ENCODE peak calls at places on chromosome 16, in seven cellular contexts. I, Z, E, A, T, C and Q are unnamed samples.

GRCh38 chr16:66472961-66473610 is 46.0 kb downstream of the BEAN1 start:
- DNase-seq in I (no peak), Z (no peak), E (no peak), A (no peak), T (no peak), C (no peak), Q (no peak)

GRCh38 chr16:180101-180920 is at the start of gene HBQ1:
- DNase-seq in I (no peak), Z (peak; percentile 69), E (no peak), A (peak; percentile 25), T (no peak), C (peak; percentile 18), Q (no peak)

GRCh38 chr16:80273635-80274538 is 266.9 kb upstream of the DYNLRB2 start:
- DNase-seq in I (peak; percentile 68), Z (no peak), E (no peak), A (no peak), T (no peak), C (peak; percentile 61), Q (peak; percentile 4)

GRCh38 chr16:20202747-20203146 is 124.6 kb downstream of the GP2 start:
- DNase-seq in I (no peak), Z (no peak), E (no peak), A (no peak), T (no peak), C (no peak), Q (no peak)

GRCh38 chr16:19389246-19389645 is 28.4 kb upstream of the TMC5 start:
- DNase-seq in I (peak; percentile 17), Z (no peak), E (no peak), A (peak; percentile 13), T (peak; percentile 75), C (peak; percentile 27), Q (peak; percentile 14)

GRCh38 chr16:81251871-81252270 is 13.4 kb downstream of the BCO1 start:
- DNase-seq in I (no peak), Z (no peak), E (no peak), A (peak; percentile 36), T (no peak), C (peak; percentile 42), Q (peak; percentile 64)

GRCh38 chr16:69033550-69033949 is 71.9 kb upstream of the HAS3 start:
- DNase-seq in I (no peak), Z (no peak), E (no peak), A (no peak), T (no peak), C (no peak), Q (no peak)

GRCh38 chr16:80298676-80299075 is 242.1 kb upstream of the DYNLRB2 start:
- DNase-seq in I (no peak), Z (no peak), E (no peak), A (no peak), T (no peak), C (no peak), Q (no peak)

GRCh38 chr16:86354641-86355040 is 155.7 kb upstream of the FOXF1 start:
- DNase-seq in I (no peak), Z (peak; percentile 41), E (no peak), A (peak; percentile 65), T (no peak), C (peak; percentile 75), Q (peak; percentile 62)

GRCh38 chr16:14405611-14406537 is 224.2 kb downstream of the PARN start:
- DNase-seq in I (no peak), Z (no peak), E (no peak), A (no peak), T (peak; percentile 78), C (no peak), Q (no peak)

GRCh38 chr16:10080031-10080772 is 102.0 kb downstream of the GRIN2A start:
- DNase-seq in I (peak; percentile 28), Z (no peak), E (no peak), A (peak; percentile 43), T (no peak), C (peak; percentile 5), Q (peak; percentile 93)

GRCh38 chr16:52498640-52499039 is 48.3 kb downstream of the TOX3 start:
- DNase-seq in I (no peak), Z (no peak), E (no peak), A (no peak), T (no peak), C (no peak), Q (no peak)

GRCh38 chr16:66617010-66617434 is 12.5 kb downstream of the CMTM3 start:
- DNase-seq in I (no peak), Z (no peak), E (no peak), A (no peak), T (no peak), C (peak; percentile 81), Q (no peak)

GRCh38 chr16:21603920-21604319 is 4.5 kb downstream of the METTL9 start:
- DNase-seq in I (no peak), Z (no peak), E (no peak), A (peak; percentile 28), T (no peak), C (no peak), Q (no peak)

GRCh38 chr16:72894291-72895151 is 153.4 kb downstream of the ZFHX3 start:
- DNase-seq in I (no peak), Z (no peak), E (no peak), A (peak; percentile 73), T (no peak), C (peak; percentile 48), Q (peak; percentile 37)

GRCh38 chr16:87780385-87780989 is 14.7 kb upstream of the KLHDC4 start:
- DNase-seq in I (no peak), Z (no peak), E (no peak), A (peak; percentile 74), T (no peak), C (peak; percentile 46), Q (peak; percentile 17)

GRCh38 chr16:24986512-24987303 is 28.5 kb downstream of the ARHGAP17 start:
- DNase-seq in I (no peak), Z (no peak), E (no peak), A (peak; percentile 96), T (no peak), C (peak; percentile 98), Q (peak; percentile 98)

GRCh38 chr16:60636117-60636516 is 1400.1 kb downstream of the CDH8 start:
- DNase-seq in I (peak; percentile 19), Z (no peak), E (no peak), A (no peak), T (no peak), C (no peak), Q (no peak)

GRCh38 chr16:75012380-75013081 is 13.7 kb downstream of the ZNRF1 start:
- DNase-seq in I (no peak), Z (no peak), E (no peak), A (no peak), T (no peak), C (no peak), Q (peak; percentile 28)

GRCh38 chr16:3609895-3610697 is 1.3 kb downstream of the SLX4 start:
- DNase-seq in I (no peak), Z (no peak), E (no peak), A (no peak), T (no peak), C (no peak), Q (no peak)
- H3K4me3 ChIP-seq in I (peak overlapping the region; percentile 90), Z (peak overlapping the region; percentile 60), E (peak overlapping the region; percentile 61), A (peak overlapping the region; percentile 94), T (no peak overlapping the region), C (no peak overlapping the region), Q (peak overlapping the region; percentile 83)

DNA sequence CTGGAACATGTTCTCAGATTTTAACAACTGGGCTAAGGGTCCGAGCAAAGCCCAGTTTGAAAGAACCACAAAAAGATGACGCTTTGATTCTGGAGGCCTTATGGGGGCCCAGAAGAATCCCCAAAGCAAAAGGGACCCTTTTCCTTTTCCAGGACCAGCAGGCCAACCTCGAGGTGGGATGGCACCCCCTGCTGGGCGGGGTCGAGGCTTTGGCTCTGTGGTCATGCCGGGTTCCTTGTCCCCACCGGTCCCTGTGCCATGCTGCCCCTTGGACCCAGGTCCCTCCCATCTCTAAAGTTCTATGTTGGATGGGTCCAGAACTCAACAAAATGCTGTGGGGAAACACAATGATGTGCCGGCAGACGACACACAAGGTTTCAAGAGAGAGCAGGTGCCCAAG is 30.9 kb downstream of the TMEM204 start:
- DNase-seq in I (no peak), Z (no peak), E (no peak), A (no peak), T (no peak), C (no peak), Q (no peak)
- TF ChIP-seq CTCF in I (peak; percentile 17), Z (no peak), E (no peak), A (peak; percentile 25), T (peak; percentile 16), C (peak; percentile 24), Q (no peak)

DNA sequence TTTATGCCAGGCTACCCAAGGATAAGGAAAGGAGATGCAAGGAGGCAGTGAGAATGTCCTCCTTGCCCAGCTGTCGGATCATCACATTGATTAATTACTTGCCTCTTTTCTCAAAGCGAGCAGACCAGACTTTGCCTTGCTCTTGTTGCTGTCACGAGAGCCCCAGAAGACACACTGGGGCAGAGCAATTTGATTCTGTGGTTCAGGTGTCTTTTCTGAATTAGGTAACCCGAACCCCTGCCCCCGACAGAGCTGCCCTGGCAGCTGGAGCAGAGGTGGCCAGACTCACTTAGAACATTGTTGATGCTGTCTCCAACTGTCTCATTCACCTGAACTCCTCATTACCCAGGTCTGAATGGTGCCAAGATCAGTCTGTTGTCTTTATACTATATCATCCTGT is 34.3 kb downstream of the VAT1L start:
- DNase-seq in I (no peak), Z (no peak), E (no peak), A (no peak), T (no peak), C (no peak), Q (no peak)
- H3K4me3 ChIP-seq in I (no peak overlapping the region), Z (no peak overlapping the region), E (no peak overlapping the region), A (no peak overlapping the region), T (no peak overlapping the region), C (no peak overlapping the region), Q (no peak overlapping the region)

GRCh38 chr16:30141750-30142149 is 18.7 kb upstream of the MAPK3 start:
- DNase-seq in I (no peak), Z (no peak), E (no peak), A (no peak), T (no peak), C (no peak), Q (no peak)

GRCh38 chr16:30144917-30145316 is 21.9 kb upstream of the MAPK3 start:
- DNase-seq in I (no peak), Z (no peak), E (no peak), A (no peak), T (no peak), C (no peak), Q (no peak)

GRCh38 chr16:30143347-30143702 is 20.3 kb upstream of the MAPK3 start:
- DNase-seq in I (no peak), Z (no peak), E (no peak), A (no peak), T (no peak), C (no peak), Q (no peak)

GRCh38 chr16:30144017-30144416 is 21.0 kb upstream of the MAPK3 start:
- DNase-seq in I (no peak), Z (no peak), E (no peak), A (no peak), T (no peak), C (no peak), Q (no peak)

DNA sequence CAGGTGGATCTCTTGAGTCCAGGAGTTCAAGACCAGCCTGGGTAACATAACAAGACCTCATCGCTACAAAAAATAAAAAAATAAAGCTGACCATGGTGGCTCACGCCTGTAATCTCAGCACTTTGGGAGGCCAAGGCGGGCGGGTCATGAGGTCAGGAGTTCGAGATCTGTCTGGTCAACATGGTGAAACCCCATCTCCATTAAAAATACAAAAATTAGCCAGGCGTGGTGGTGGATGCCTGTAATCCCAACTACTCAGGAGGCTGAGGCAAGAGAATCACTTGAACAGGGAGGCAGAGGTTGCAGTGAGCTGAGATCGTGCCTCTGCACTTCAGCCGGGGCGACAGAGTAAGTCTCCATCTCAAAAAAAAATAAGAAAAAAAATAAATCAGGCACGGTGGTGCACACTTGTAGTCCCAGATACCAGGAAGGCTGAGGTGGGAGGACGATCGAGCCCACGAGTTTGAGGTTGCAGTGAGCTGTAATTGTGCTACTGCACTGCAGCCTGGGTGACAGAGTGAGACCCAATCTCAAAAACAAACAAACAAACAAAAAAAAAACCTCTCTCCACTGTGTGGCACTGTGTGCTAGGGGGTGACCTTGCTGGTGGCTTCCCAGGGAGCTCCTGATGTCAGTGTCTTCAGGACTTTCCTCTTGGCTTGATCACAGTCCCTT is 19.8 kb upstream of the MAPK3 start:
- DNase-seq in I (no peak), Z (no peak), E (no peak), A (no peak), T (no peak), C (no peak), Q (no peak)
- TF ChIP-seq CTCF in I (no peak), Z (no peak), E (peak; percentile 12), A (no peak), T (no peak), C (no peak), Q (no peak)